ENCODE peak calls at places on chromosome 22, in five cellular contexts. P, M, Q, O and D are unnamed samples.
A peak's percentile ranks its signal among the peaks of the same experiment; 100 is the strongest.

GRCh38 chr22:43270314-43270908 is 72.8 kb downstream of the SCUBE1 start:
- DNase-seq in P (no peak), M (no peak), Q (peak; percentile 89), O (peak; percentile 25), D (no peak)

GRCh38 chr22:34878996-34879395 is 187.0 kb upstream of the ISX start:
- DNase-seq in P (no peak), M (no peak), Q (no peak), O (no peak), D (no peak)

GRCh38 chr22:21632237-21632895 is at the start of gene CCDC116:
- DNase-seq in P (no peak), M (peak; percentile 46), Q (peak; percentile 54), O (no peak), D (no peak)

GRCh38 chr22:43652845-43653244 is 159.3 kb downstream of the EFCAB6 start:
- DNase-seq in P (no peak), M (no peak), Q (no peak), O (no peak), D (no peak)

GRCh38 chr22:36775589-36775965 is 342 bp downstream of the IFT27 start:
- DNase-seq in P (no peak), M (no peak), Q (peak; percentile 43), O (peak; percentile 19), D (no peak)

GRCh38 chr22:23901600-23901999 is 7.4 kb downstream of the MIF start:
- DNase-seq in P (no peak), M (no peak), Q (no peak), O (no peak), D (no peak)

GRCh38 chr22:49930596-49931412 is 12.4 kb downstream of the CRELD2 start:
- DNase-seq in P (peak; percentile 65), M (peak; percentile 29), Q (peak; percentile 86), O (peak; percentile 79), D (no peak)

GRCh38 chr22:41523464-41524221 is 20.6 kb downstream of the POLR3H start:
- DNase-seq in P (peak; percentile 95), M (no peak), Q (no peak), O (no peak), D (peak; percentile 46)

GRCh38 chr22:27074016-27074415 is 416.6 kb downstream of the MIAT start:
- DNase-seq in P (no peak), M (no peak), Q (no peak), O (peak; percentile 23), D (no peak)

GRCh38 chr22:24358105-24358836 is 69.1 kb upstream of the ADORA2A start:
- DNase-seq in P (no peak), M (no peak), Q (no peak), O (no peak), D (no peak)

GRCh38 chr22:44026066-44026629 is 2.0 kb downstream of the PARVB start:
- DNase-seq in P (no peak), M (no peak), Q (peak; percentile 37), O (peak; percentile 51), D (no peak)

GRCh38 chr22:28479912-28480311 is 199.7 kb downstream of the TTC28 start:
- DNase-seq in P (peak; percentile 28), M (no peak), Q (no peak), O (no peak), D (no peak)

GRCh38 chr22:30228509-30229359 is 17.8 kb downstream of the LIF start:
- DNase-seq in P (peak; percentile 25), M (no peak), Q (no peak), O (peak; percentile 94), D (no peak)

GRCh38 chr22:44206696-44207095 is 26.0 kb downstream of the PARVG start:
- DNase-seq in P (no peak), M (no peak), Q (no peak), O (no peak), D (no peak)

GRCh38 chr22:48084041-48084748 is 1321.7 kb downstream of the TBC1D22A start:
- DNase-seq in P (no peak), M (no peak), Q (peak; percentile 74), O (no peak), D (no peak)

GRCh38 chr22:42642801-42643631 is 2.6 kb upstream of the ATP5MGL start:
- DNase-seq in P (no peak), M (no peak), Q (peak; percentile 56), O (no peak), D (no peak)

GRCh38 chr22:19036229-19036522 is 86.0 kb downstream of the DGCR2 start:
- DNase-seq in P (no peak), M (no peak), Q (no peak), O (no peak), D (no peak)

GRCh38 chr22:39900306-39901227 is at the start of gene GRAP2:
- DNase-seq in P (no peak), M (no peak), Q (peak; percentile 92), O (no peak), D (no peak)

GRCh38 chr22:49968831-49969661 is 8.5 kb downstream of the PIM3 start:
- DNase-seq in P (no peak), M (no peak), Q (no peak), O (peak; percentile 3), D (no peak)

GRCh38 chr22:17968126-17968525 is 56.2 kb downstream of the MICAL3 start:
- DNase-seq in P (no peak), M (no peak), Q (no peak), O (no peak), D (no peak)

GRCh38 chr22:36816635-36817428 is at the start of gene PVALB:
- DNase-seq in P (peak; percentile 21), M (no peak), Q (no peak), O (peak; percentile 51), D (no peak)

GRCh38 chr22:30697975-30698374 is 3.3 kb downstream of the OSBP2 start:
- DNase-seq in P (no peak), M (no peak), Q (no peak), O (no peak), D (no peak)

GRCh38 chr22:22341736-22342135 is 97.2 kb downstream of the VPREB1 start:
- DNase-seq in P (no peak), M (no peak), Q (no peak), O (no peak), D (no peak)

GRCh38 chr22:23256986-23257888 is 76.9 kb downstream of the BCR start:
- DNase-seq in P (peak; percentile 69), M (no peak), Q (no peak), O (no peak), D (no peak)

GRCh38 chr22:37639070-37639760 is at the start of gene SH3BP1:
- DNase-seq in P (no peak), M (no peak), Q (peak; percentile 68), O (peak; percentile 53), D (no peak)